ENCODE peak calls at places on chromosomes 5 and 9, in ten cellular contexts. One of them, this sample, is unnamed.

GRCh38 chr9:112820886-112821285 is 69.8 kb downstream of the SLC46A2 start:
- DNase-seq in activated CD8-positive, alpha-beta T cell treated with anti-CD3 and anti-CD28 coated beads for 36 hours: no peak
- DNase-seq in transverse colon: no peak
- DNase-seq in dorsolateral prefrontal cortex: no peak
- DNase-seq in left ventricle myocardium inferior: no peak
- DNase-seq in heart right ventricle: no peak
- DNase-seq in brain microvascular endothelial cell: peak
- DNase-seq in Peyer's patch: no peak
- DNase-seq in progenitor cell of endocrine pancreas: no peak
- DNase-seq in cardiac fibroblast: peak
- DNase-seq in this sample: no peak

GRCh38 chr5:102715405-102715804 is 39.7 kb upstream of the PAM start:
- DNase-seq in transverse colon: no peak
- DNase-seq in heart right ventricle: no peak
- DNase-seq in dorsolateral prefrontal cortex: no peak
- DNase-seq in cardiac fibroblast: peak
- DNase-seq in activated CD8-positive, alpha-beta T cell treated with anti-CD3 and anti-CD28 coated beads for 36 hours: peak
- DNase-seq in left ventricle myocardium inferior: no peak
- DNase-seq in brain microvascular endothelial cell: peak
- DNase-seq in progenitor cell of endocrine pancreas: no peak
- DNase-seq in Peyer's patch: no peak
- DNase-seq in this sample: no peak

GRCh38 chr5:145863005-145863404 is 9.8 kb downstream of the GRXCR2 start:
- DNase-seq in progenitor cell of endocrine pancreas: no peak
- DNase-seq in heart right ventricle: no peak
- DNase-seq in left ventricle myocardium inferior: no peak
- DNase-seq in Peyer's patch: no peak
- DNase-seq in cardiac fibroblast: no peak
- DNase-seq in transverse colon: no peak
- DNase-seq in brain microvascular endothelial cell: no peak
- DNase-seq in activated CD8-positive, alpha-beta T cell treated with anti-CD3 and anti-CD28 coated beads for 36 hours: no peak
- DNase-seq in dorsolateral prefrontal cortex: no peak
- DNase-seq in this sample: no peak

GRCh38 chr5:129945031-129945430 is 40.8 kb downstream of the CHSY3 start:
- DNase-seq in dorsolateral prefrontal cortex: no peak
- DNase-seq in cardiac fibroblast: peak
- DNase-seq in left ventricle myocardium inferior: no peak
- DNase-seq in transverse colon: no peak
- DNase-seq in activated CD8-positive, alpha-beta T cell treated with anti-CD3 and anti-CD28 coated beads for 36 hours: no peak
- DNase-seq in Peyer's patch: no peak
- DNase-seq in brain microvascular endothelial cell: peak
- DNase-seq in progenitor cell of endocrine pancreas: no peak
- DNase-seq in heart right ventricle: no peak
- DNase-seq in this sample: no peak

GRCh38 chr9:126894052-126894603 is 20.5 kb upstream of the RALGPS1 start:
- DNase-seq in brain microvascular endothelial cell: no peak
- DNase-seq in activated CD8-positive, alpha-beta T cell treated with anti-CD3 and anti-CD28 coated beads for 36 hours: peak
- DNase-seq in dorsolateral prefrontal cortex: no peak
- DNase-seq in cardiac fibroblast: no peak
- DNase-seq in heart right ventricle: no peak
- DNase-seq in left ventricle myocardium inferior: no peak
- DNase-seq in Peyer's patch: no peak
- DNase-seq in transverse colon: no peak
- DNase-seq in progenitor cell of endocrine pancreas: no peak
- DNase-seq in this sample: no peak

GRCh38 chr9:36164989-36165388 is 4.2 kb upstream of the CCIN start:
- DNase-seq in transverse colon: no peak
- DNase-seq in brain microvascular endothelial cell: no peak
- DNase-seq in progenitor cell of endocrine pancreas: no peak
- DNase-seq in heart right ventricle: no peak
- DNase-seq in activated CD8-positive, alpha-beta T cell treated with anti-CD3 and anti-CD28 coated beads for 36 hours: no peak
- DNase-seq in cardiac fibroblast: no peak
- DNase-seq in left ventricle myocardium inferior: no peak
- DNase-seq in Peyer's patch: no peak
- DNase-seq in dorsolateral prefrontal cortex: no peak
- DNase-seq in this sample: no peak

GRCh38 chr5:17828709-17829108 is 194.4 kb downstream of the TAF11L14 start:
- DNase-seq in heart right ventricle: no peak
- DNase-seq in transverse colon: no peak
- DNase-seq in left ventricle myocardium inferior: no peak
- DNase-seq in activated CD8-positive, alpha-beta T cell treated with anti-CD3 and anti-CD28 coated beads for 36 hours: no peak
- DNase-seq in cardiac fibroblast: no peak
- DNase-seq in progenitor cell of endocrine pancreas: no peak
- DNase-seq in Peyer's patch: no peak
- DNase-seq in brain microvascular endothelial cell: peak
- DNase-seq in dorsolateral prefrontal cortex: no peak
- DNase-seq in this sample: no peak

GRCh38 chr5:54743997-54744788 is 226.6 kb downstream of the SNX18 start:
- DNase-seq in cardiac fibroblast: peak
- DNase-seq in Peyer's patch: peak
- DNase-seq in dorsolateral prefrontal cortex: no peak
- DNase-seq in brain microvascular endothelial cell: peak
- DNase-seq in heart right ventricle: no peak
- DNase-seq in activated CD8-positive, alpha-beta T cell treated with anti-CD3 and anti-CD28 coated beads for 36 hours: peak
- DNase-seq in progenitor cell of endocrine pancreas: no peak
- DNase-seq in left ventricle myocardium inferior: no peak
- DNase-seq in transverse colon: peak
- DNase-seq in this sample: peak

GRCh38 chr9:106954562-106954961 is 91.6 kb downstream of the ZNF462 start:
- DNase-seq in transverse colon: no peak
- DNase-seq in heart right ventricle: no peak
- DNase-seq in Peyer's patch: no peak
- DNase-seq in left ventricle myocardium inferior: no peak
- DNase-seq in brain microvascular endothelial cell: no peak
- DNase-seq in activated CD8-positive, alpha-beta T cell treated with anti-CD3 and anti-CD28 coated beads for 36 hours: no peak
- DNase-seq in dorsolateral prefrontal cortex: no peak
- DNase-seq in cardiac fibroblast: no peak
- DNase-seq in progenitor cell of endocrine pancreas: no peak
- DNase-seq in this sample: no peak

GRCh38 chr5:124755565-124755964 is 9.1 kb upstream of the ZNF608 start:
- DNase-seq in brain microvascular endothelial cell: no peak
- DNase-seq in dorsolateral prefrontal cortex: peak
- DNase-seq in progenitor cell of endocrine pancreas: no peak
- DNase-seq in cardiac fibroblast: no peak
- DNase-seq in left ventricle myocardium inferior: no peak
- DNase-seq in transverse colon: no peak
- DNase-seq in heart right ventricle: no peak
- DNase-seq in Peyer's patch: no peak
- DNase-seq in activated CD8-positive, alpha-beta T cell treated with anti-CD3 and anti-CD28 coated beads for 36 hours: no peak
- DNase-seq in this sample: no peak

GRCh38 chr9:33510264-33511183 is 13.5 kb upstream of the ANKRD18B start:
- DNase-seq in brain microvascular endothelial cell: peak
- DNase-seq in progenitor cell of endocrine pancreas: peak
- DNase-seq in Peyer's patch: peak
- DNase-seq in heart right ventricle: peak
- DNase-seq in left ventricle myocardium inferior: peak
- DNase-seq in cardiac fibroblast: peak
- DNase-seq in transverse colon: peak
- DNase-seq in dorsolateral prefrontal cortex: peak
- DNase-seq in activated CD8-positive, alpha-beta T cell treated with anti-CD3 and anti-CD28 coated beads for 36 hours: peak
- DNase-seq in this sample: peak

GRCh38 chr5:37738057-37738691 is 101.7 kb downstream of the GDNF start:
- DNase-seq in Peyer's patch: no peak
- DNase-seq in heart right ventricle: no peak
- DNase-seq in dorsolateral prefrontal cortex: no peak
- DNase-seq in brain microvascular endothelial cell: peak
- DNase-seq in progenitor cell of endocrine pancreas: no peak
- DNase-seq in activated CD8-positive, alpha-beta T cell treated with anti-CD3 and anti-CD28 coated beads for 36 hours: peak
- DNase-seq in transverse colon: no peak
- DNase-seq in cardiac fibroblast: peak
- DNase-seq in left ventricle myocardium inferior: no peak
- DNase-seq in this sample: peak

GRCh38 chr5:30693326-30693725 is 500.2 kb upstream of the CDH6 start:
- DNase-seq in activated CD8-positive, alpha-beta T cell treated with anti-CD3 and anti-CD28 coated beads for 36 hours: no peak
- DNase-seq in heart right ventricle: no peak
- DNase-seq in transverse colon: no peak
- DNase-seq in left ventricle myocardium inferior: no peak
- DNase-seq in progenitor cell of endocrine pancreas: no peak
- DNase-seq in cardiac fibroblast: no peak
- DNase-seq in Peyer's patch: no peak
- DNase-seq in brain microvascular endothelial cell: no peak
- DNase-seq in dorsolateral prefrontal cortex: no peak
- DNase-seq in this sample: no peak

GRCh38 chr5:86869268-86869667 is 251.5 kb downstream of the COX7C start:
- DNase-seq in progenitor cell of endocrine pancreas: no peak
- DNase-seq in dorsolateral prefrontal cortex: no peak
- DNase-seq in cardiac fibroblast: no peak
- DNase-seq in left ventricle myocardium inferior: no peak
- DNase-seq in activated CD8-positive, alpha-beta T cell treated with anti-CD3 and anti-CD28 coated beads for 36 hours: no peak
- DNase-seq in transverse colon: no peak
- DNase-seq in Peyer's patch: no peak
- DNase-seq in brain microvascular endothelial cell: no peak
- DNase-seq in heart right ventricle: no peak
- DNase-seq in this sample: no peak

GRCh38 chr5:169122951-169123350 is 178.0 kb downstream of the SLIT3 start:
- DNase-seq in activated CD8-positive, alpha-beta T cell treated with anti-CD3 and anti-CD28 coated beads for 36 hours: no peak
- DNase-seq in left ventricle myocardium inferior: no peak
- DNase-seq in brain microvascular endothelial cell: no peak
- DNase-seq in cardiac fibroblast: no peak
- DNase-seq in heart right ventricle: no peak
- DNase-seq in Peyer's patch: no peak
- DNase-seq in progenitor cell of endocrine pancreas: no peak
- DNase-seq in dorsolateral prefrontal cortex: no peak
- DNase-seq in transverse colon: no peak
- DNase-seq in this sample: no peak

GRCh38 chr9:33290994-33291397 is 680 bp downstream of the NFX1 start:
- DNase-seq in brain microvascular endothelial cell: peak
- DNase-seq in cardiac fibroblast: no peak
- DNase-seq in heart right ventricle: no peak
- DNase-seq in progenitor cell of endocrine pancreas: no peak
- DNase-seq in activated CD8-positive, alpha-beta T cell treated with anti-CD3 and anti-CD28 coated beads for 36 hours: no peak
- DNase-seq in Peyer's patch: no peak
- DNase-seq in transverse colon: no peak
- DNase-seq in dorsolateral prefrontal cortex: no peak
- DNase-seq in left ventricle myocardium inferior: no peak
- DNase-seq in this sample: peak

GRCh38 chr9:95754533-95755420 is 120.7 kb upstream of the ERCC6L2 start:
- DNase-seq in dorsolateral prefrontal cortex: no peak
- DNase-seq in transverse colon: no peak
- DNase-seq in Peyer's patch: no peak
- DNase-seq in cardiac fibroblast: no peak
- DNase-seq in left ventricle myocardium inferior: no peak
- DNase-seq in progenitor cell of endocrine pancreas: no peak
- DNase-seq in activated CD8-positive, alpha-beta T cell treated with anti-CD3 and anti-CD28 coated beads for 36 hours: no peak
- DNase-seq in heart right ventricle: no peak
- DNase-seq in brain microvascular endothelial cell: no peak
- DNase-seq in this sample: no peak

GRCh38 chr5:126369995-126370731 is 53.0 kb upstream of the GRAMD2B start:
- DNase-seq in dorsolateral prefrontal cortex: no peak
- DNase-seq in cardiac fibroblast: no peak
- DNase-seq in Peyer's patch: no peak
- DNase-seq in activated CD8-positive, alpha-beta T cell treated with anti-CD3 and anti-CD28 coated beads for 36 hours: no peak
- DNase-seq in progenitor cell of endocrine pancreas: no peak
- DNase-seq in heart right ventricle: no peak
- DNase-seq in transverse colon: no peak
- DNase-seq in left ventricle myocardium inferior: no peak
- DNase-seq in brain microvascular endothelial cell: no peak
- DNase-seq in this sample: no peak
- TF ChIP-seq CTCF in dorsolateral prefrontal cortex: no peak
- TF ChIP-seq CTCF in cardiac fibroblast: peak
- TF ChIP-seq CTCF in Peyer's patch: peak
- TF ChIP-seq CTCF in activated CD8-positive, alpha-beta T cell treated with anti-CD3 and anti-CD28 coated beads for 36 hours: no peak
- TF ChIP-seq CTCF in progenitor cell of endocrine pancreas: peak
- TF ChIP-seq CTCF in heart right ventricle: peak
- TF ChIP-seq CTCF in transverse colon: no peak
- TF ChIP-seq CTCF in left ventricle myocardium inferior: peak
- TF ChIP-seq CTCF in brain microvascular endothelial cell: peak
- TF ChIP-seq CTCF in this sample: no peak

GRCh38 chr5:172867761-172868435 is 33.8 kb downstream of the ERGIC1 start:
- DNase-seq in brain microvascular endothelial cell: no peak
- DNase-seq in activated CD8-positive, alpha-beta T cell treated with anti-CD3 and anti-CD28 coated beads for 36 hours: no peak
- DNase-seq in dorsolateral prefrontal cortex: no peak
- DNase-seq in heart right ventricle: no peak
- DNase-seq in progenitor cell of endocrine pancreas: no peak
- DNase-seq in transverse colon: no peak
- DNase-seq in Peyer's patch: no peak
- DNase-seq in left ventricle myocardium inferior: no peak
- DNase-seq in cardiac fibroblast: no peak
- DNase-seq in this sample: no peak

GRCh38 chr5:172869734-172870133 is 35.7 kb downstream of the ERGIC1 start:
- DNase-seq in dorsolateral prefrontal cortex: no peak
- DNase-seq in left ventricle myocardium inferior: no peak
- DNase-seq in heart right ventricle: no peak
- DNase-seq in transverse colon: no peak
- DNase-seq in progenitor cell of endocrine pancreas: no peak
- DNase-seq in activated CD8-positive, alpha-beta T cell treated with anti-CD3 and anti-CD28 coated beads for 36 hours: no peak
- DNase-seq in Peyer's patch: no peak
- DNase-seq in cardiac fibroblast: no peak
- DNase-seq in brain microvascular endothelial cell: no peak
- DNase-seq in this sample: no peak

GRCh38 chr5:172868436-172868923 is 34.4 kb downstream of the ERGIC1 start:
- DNase-seq in transverse colon: no peak
- DNase-seq in activated CD8-positive, alpha-beta T cell treated with anti-CD3 and anti-CD28 coated beads for 36 hours: no peak
- DNase-seq in progenitor cell of endocrine pancreas: no peak
- DNase-seq in brain microvascular endothelial cell: peak
- DNase-seq in dorsolateral prefrontal cortex: no peak
- DNase-seq in heart right ventricle: no peak
- DNase-seq in left ventricle myocardium inferior: no peak
- DNase-seq in Peyer's patch: no peak
- DNase-seq in cardiac fibroblast: no peak
- DNase-seq in this sample: no peak

GRCh38 chr5:172870261-172870806 is 36.3 kb downstream of the ERGIC1 start:
- DNase-seq in left ventricle myocardium inferior: no peak
- DNase-seq in Peyer's patch: no peak
- DNase-seq in transverse colon: no peak
- DNase-seq in progenitor cell of endocrine pancreas: no peak
- DNase-seq in brain microvascular endothelial cell: peak
- DNase-seq in activated CD8-positive, alpha-beta T cell treated with anti-CD3 and anti-CD28 coated beads for 36 hours: no peak
- DNase-seq in heart right ventricle: no peak
- DNase-seq in cardiac fibroblast: peak
- DNase-seq in dorsolateral prefrontal cortex: no peak
- DNase-seq in this sample: no peak

GRCh38 chr5:172868924-172869565 is 35.0 kb downstream of the ERGIC1 start:
- DNase-seq in heart right ventricle: peak
- DNase-seq in Peyer's patch: no peak
- DNase-seq in cardiac fibroblast: peak
- DNase-seq in left ventricle myocardium inferior: peak
- DNase-seq in activated CD8-positive, alpha-beta T cell treated with anti-CD3 and anti-CD28 coated beads for 36 hours: peak
- DNase-seq in progenitor cell of endocrine pancreas: no peak
- DNase-seq in dorsolateral prefrontal cortex: peak
- DNase-seq in transverse colon: peak
- DNase-seq in brain microvascular endothelial cell: peak
- DNase-seq in this sample: no peak
- TF ChIP-seq CTCF in heart right ventricle: peak
- TF ChIP-seq CTCF in Peyer's patch: no peak
- TF ChIP-seq CTCF in cardiac fibroblast: peak
- TF ChIP-seq CTCF in left ventricle myocardium inferior: peak
- TF ChIP-seq CTCF in activated CD8-positive, alpha-beta T cell treated with anti-CD3 and anti-CD28 coated beads for 36 hours: no peak
- TF ChIP-seq CTCF in progenitor cell of endocrine pancreas: no peak
- TF ChIP-seq CTCF in dorsolateral prefrontal cortex: no peak
- TF ChIP-seq CTCF in transverse colon: no peak
- TF ChIP-seq CTCF in brain microvascular endothelial cell: peak
- TF ChIP-seq CTCF in this sample: no peak

GRCh38 chr9:76615149-76615548 is 149.1 kb upstream of the PCA3 start:
- DNase-seq in transverse colon: peak
- DNase-seq in left ventricle myocardium inferior: no peak
- DNase-seq in dorsolateral prefrontal cortex: no peak
- DNase-seq in Peyer's patch: no peak
- DNase-seq in activated CD8-positive, alpha-beta T cell treated with anti-CD3 and anti-CD28 coated beads for 36 hours: no peak
- DNase-seq in cardiac fibroblast: peak
- DNase-seq in heart right ventricle: no peak
- DNase-seq in brain microvascular endothelial cell: no peak
- DNase-seq in progenitor cell of endocrine pancreas: no peak
- DNase-seq in this sample: no peak
- TF ChIP-seq CTCF in transverse colon: no peak
- TF ChIP-seq CTCF in left ventricle myocardium inferior: no peak
- TF ChIP-seq CTCF in dorsolateral prefrontal cortex: no peak
- TF ChIP-seq CTCF in Peyer's patch: no peak
- TF ChIP-seq CTCF in activated CD8-positive, alpha-beta T cell treated with anti-CD3 and anti-CD28 coated beads for 36 hours: no peak
- TF ChIP-seq CTCF in cardiac fibroblast: no peak
- TF ChIP-seq CTCF in heart right ventricle: no peak
- TF ChIP-seq CTCF in brain microvascular endothelial cell: no peak
- TF ChIP-seq CTCF in progenitor cell of endocrine pancreas: no peak
- TF ChIP-seq CTCF in this sample: no peak

GRCh38 chr5:148585988-148586387 is 68.3 kb downstream of the HTR4 start:
- DNase-seq in Peyer's patch: no peak
- DNase-seq in transverse colon: no peak
- DNase-seq in brain microvascular endothelial cell: no peak
- DNase-seq in progenitor cell of endocrine pancreas: no peak
- DNase-seq in heart right ventricle: no peak
- DNase-seq in left ventricle myocardium inferior: no peak
- DNase-seq in dorsolateral prefrontal cortex: no peak
- DNase-seq in cardiac fibroblast: peak
- DNase-seq in activated CD8-positive, alpha-beta T cell treated with anti-CD3 and anti-CD28 coated beads for 36 hours: no peak
- DNase-seq in this sample: no peak
- TF ChIP-seq CTCF in Peyer's patch: no peak
- TF ChIP-seq CTCF in transverse colon: no peak
- TF ChIP-seq CTCF in brain microvascular endothelial cell: peak
- TF ChIP-seq CTCF in progenitor cell of endocrine pancreas: no peak
- TF ChIP-seq CTCF in heart right ventricle: no peak
- TF ChIP-seq CTCF in left ventricle myocardium inferior: peak
- TF ChIP-seq CTCF in dorsolateral prefrontal cortex: no peak
- TF ChIP-seq CTCF in cardiac fibroblast: no peak
- TF ChIP-seq CTCF in activated CD8-positive, alpha-beta T cell treated with anti-CD3 and anti-CD28 coated beads for 36 hours: no peak
- TF ChIP-seq CTCF in this sample: no peak